ENCODE peak calls at places on chromosomes 1 and 21, in six cellular contexts. D is T-helper 1 cell; N is activated naive CD8-positive, alpha-beta T cell treated with anti-CD3 and anti-CD28 coated beads for 36 hours; W is uterus; K is NCI-H1092; O is stimulated activated CD8-positive, alpha-beta memory T cell treated with anti-CD3 and anti-CD28 coated beads, Interleukin-2, amount 100 ng/mL, for 1 hour. Z is an unnamed sample.

GRCh38 chr1:223189903-223190724 is 47.1 kb upstream of the TLR5 start:
- DNase-seq in W (no peak), N (peak; percentile 77), K (no peak), O (no peak), D (peak; percentile 13), Z (peak; percentile 18)

GRCh38 chr1:113140588-113141446 is 67.8 kb downstream of the LRIG2 start:
- DNase-seq in W (peak; percentile 50), K (peak; percentile 50), O (no peak), D (peak; percentile 23), N (peak; percentile 38), Z (peak; percentile 4)

GRCh38 chr1:185035258-185035657 is 10.1 kb upstream of the RNF2 start:
- DNase-seq in N (no peak), D (no peak), W (no peak), K (no peak), O (no peak), Z (no peak)

GRCh38 chr1:85427358-85427757 is 37.6 kb downstream of the DDAH1 start:
- DNase-seq in W (no peak), D (no peak), N (no peak), O (no peak), K (no peak), Z (no peak)

GRCh38 chr21:41445465-41445862 is 19.4 kb downstream of the MX1 start:
- DNase-seq in W (no peak), D (no peak), K (no peak), N (no peak), O (no peak), Z (no peak)

GRCh38 chr1:242427519-242427918 is 97.0 kb downstream of the PLD5 start:
- DNase-seq in D (no peak), W (no peak), N (no peak), K (no peak), O (no peak), Z (no peak)

GRCh38 chr1:59123081-59123675 is 173.7 kb upstream of the FGGY start:
- DNase-seq in W (no peak), D (no peak), O (no peak), K (no peak), N (no peak), Z (no peak)

GRCh38 chr21:45432575-45433255 is 27.8 kb downstream of the COL18A1 start:
- DNase-seq in D (no peak), O (no peak), W (no peak), K (no peak), N (no peak), Z (no peak)

GRCh38 chr1:30518186-30518585 is 205.2 kb downstream of the MATN1 start:
- DNase-seq in K (no peak), D (no peak), W (no peak), O (no peak), N (no peak), Z (no peak)

GRCh38 chr1:234845097-234845660 is 235.2 kb upstream of the IRF2BP2 start:
- DNase-seq in K (no peak), D (peak; percentile 48), O (no peak), W (no peak), N (peak; percentile 48), Z (peak; percentile 30)

GRCh38 chr1:245070836-245071615 is 83.8 kb upstream of the KIF26B start:
- DNase-seq in D (no peak), N (no peak), W (no peak), K (no peak), O (no peak), Z (no peak)

GRCh38 chr21:45543710-45544448 is 1.6 kb upstream of the SLC19A1 start:
- DNase-seq in W (no peak), O (no peak), K (no peak), D (no peak), N (no peak), Z (no peak)

GRCh38 chr1:196306421-196306820 is 301.8 kb downstream of the KCNT2 start:
- DNase-seq in N (no peak), W (no peak), K (no peak), O (no peak), D (no peak), Z (no peak)

GRCh38 chr1:113168946-113169345 is 95.9 kb downstream of the LRIG2 start:
- DNase-seq in D (no peak), W (no peak), K (no peak), O (no peak), N (no peak), Z (no peak)

GRCh38 chr1:223016890-223017289 is 126.2 kb downstream of the TLR5 start:
- DNase-seq in N (no peak), D (no peak), W (no peak), K (no peak), O (no peak), Z (no peak)

GRCh38 chr1:51927029-51927428 is 48.5 kb upstream of the NRDC start:
- DNase-seq in D (no peak), O (no peak), W (no peak), N (no peak), K (no peak), Z (no peak)

GRCh38 chr1:205250699-205251098 is 23.0 kb downstream of the TMCC2 start:
- DNase-seq in D (no peak), K (no peak), O (no peak), W (no peak), N (no peak), Z (no peak)

GRCh38 chr1:41626616-41627375 is 142.3 kb upstream of the EDN2 start:
- DNase-seq in K (no peak), W (no peak), N (peak; percentile 45), O (no peak), D (no peak), Z (no peak)

GRCh38 chr1:25099343-25099951 is 132.9 kb downstream of the SYF2 start:
- DNase-seq in W (no peak), O (peak; percentile 12), N (peak; percentile 61), K (peak; percentile 40), D (no peak), Z (peak; percentile 60)

GRCh38 chr1:24020032-24020431 is 39.9 kb upstream of the SRSF10 start:
- DNase-seq in W (peak; percentile 83), D (no peak), O (no peak), K (no peak), N (no peak), Z (no peak)

GRCh38 chr1:203691454-203691853 is 64.8 kb downstream of the ATP2B4 start:
- DNase-seq in W (no peak), D (no peak), K (no peak), O (no peak), N (no peak), Z (no peak)

GRCh38 chr1:198730952-198731351 is 92.1 kb downstream of the PTPRC start:
- DNase-seq in K (no peak), D (no peak), N (no peak), W (no peak), O (no peak), Z (no peak)

GRCh38 chr1:206788487-206789050 is 16.3 kb upstream of the IL10 start:
- DNase-seq in D (no peak), O (no peak), N (no peak), W (no peak), K (no peak), Z (no peak)

GRCh38 chr1:41023279-41023990 is 1.9 kb upstream of the SLFNL1 start:
- DNase-seq in N (no peak), D (no peak), O (no peak), K (no peak), W (no peak), Z (no peak)

GRCh38 chr1:22575532-22576147 is 12.4 kb downstream of the EPHA8 start:
- DNase-seq in K (no peak), N (no peak), W (no peak), O (no peak), D (no peak), Z (no peak)

Z was measured in effector memory CD8-positive, alpha-beta T cell.